ENCODE peak calls at places on chromosomes 4 and X, in seven cellular contexts. G, P, D, Y, Q, E and I are unnamed samples.

GRCh38 chr4:7769936-7770674 is 169.6 kb downstream of the AFAP1 start:
- DNase-seq in G (no peak), P (peak), D (no peak), Y (no peak), Q (peak), E (peak), I (peak)

GRCh38 chrX:11968991-11969390 is 169.3 kb upstream of the FRMPD4 start:
- DNase-seq in G (no peak), P (no peak), D (no peak), Y (no peak), Q (no peak), E (no peak), I (no peak)

GRCh38 chr4:47374477-47374876 is 89.0 kb downstream of the COMMD8 start:
- DNase-seq in G (no peak), P (no peak), D (no peak), Y (no peak), Q (no peak), E (no peak), I (no peak)

GRCh38 chr4:56757270-56757746 is 64.2 kb downstream of the SPINK2 start:
- DNase-seq in G (no peak), P (no peak), D (no peak), Y (no peak), Q (no peak), E (no peak), I (no peak)

GRCh38 chrX:151543706-151544105 is 19.8 kb upstream of the PASD1 start:
- DNase-seq in G (no peak), P (peak), D (no peak), Y (no peak), Q (no peak), E (no peak), I (no peak)

GRCh38 chr4:38154681-38155588 is 194.7 kb downstream of the PTTG2 start:
- DNase-seq in G (no peak), P (no peak), D (no peak), Y (no peak), Q (no peak), E (no peak), I (no peak)

GRCh38 chr4:68175562-68176155 is 46.0 kb upstream of the TMPRSS11F start:
- DNase-seq in G (peak), P (peak), D (peak), Y (peak), Q (no peak), E (peak), I (no peak)

GRCh38 chrX:18390941-18391538 is 34.4 kb upstream of the CDKL5 start:
- DNase-seq in G (peak), P (peak), D (peak), Y (peak), Q (peak), E (peak), I (peak)

GRCh38 chrX:100085851-100086250 is 324.2 kb downstream of the PCDH19 start:
- DNase-seq in G (no peak), P (no peak), D (no peak), Y (no peak), Q (no peak), E (no peak), I (no peak)

GRCh38 chr4:17597517-17597916 is 16.9 kb upstream of the MED28 start:
- DNase-seq in G (no peak), P (no peak), D (no peak), Y (no peak), Q (no peak), E (peak), I (peak)

GRCh38 chr4:121199742-121200561 is 35.8 kb upstream of the TNIP3 start:
- DNase-seq in G (no peak), P (no peak), D (no peak), Y (peak), Q (no peak), E (no peak), I (no peak)
- TF ChIP-seq JUND in G (no peak), P (no peak), D (no peak), Y (no peak), Q (no peak), E (no peak), I (no peak)

DNA sequence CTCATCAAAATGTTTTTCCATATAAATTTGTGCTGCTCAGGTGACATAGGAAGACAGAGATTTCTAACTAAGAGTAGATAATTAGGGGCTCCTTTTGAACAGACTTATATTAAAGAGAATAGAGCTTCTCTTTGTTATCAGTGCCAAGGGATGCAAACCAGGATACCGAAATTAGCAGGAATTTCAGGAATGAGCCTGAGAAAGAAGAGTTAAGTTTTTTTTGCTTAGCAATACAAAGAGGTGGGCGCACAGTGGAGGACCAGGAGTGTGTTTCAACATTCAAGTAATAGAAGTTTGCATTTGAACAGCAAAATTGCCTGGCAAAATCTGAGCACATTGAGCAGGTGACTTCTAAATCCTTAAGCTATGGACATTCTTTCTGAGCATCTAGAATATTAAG is 541.3 kb downstream of the GBA3 start:
- DNase-seq in G (no peak), P (no peak), D (no peak), Y (no peak), Q (no peak), E (no peak), I (no peak)
- TF ChIP-seq JUND in G (no peak), P (no peak), D (no peak), Y (no peak), Q (no peak), E (no peak), I (no peak)

GRCh38 chr4:165058676-165059075 is 5.0 kb downstream of the TRIM75 start:
- DNase-seq in G (no peak), P (no peak), D (no peak), Y (no peak), Q (no peak), E (no peak), I (no peak)

GRCh38 chr4:165055601-165056000 is 1.9 kb downstream of the TRIM75 start:
- DNase-seq in G (no peak), P (no peak), D (no peak), Y (no peak), Q (no peak), E (no peak), I (no peak)

GRCh38 chr4:165060938-165061337 is 7.3 kb downstream of the TRIM75 start:
- DNase-seq in G (no peak), P (no peak), D (no peak), Y (no peak), Q (no peak), E (no peak), I (peak)
- TF ChIP-seq JUND in G (no peak), P (no peak), D (no peak), Y (no peak), Q (no peak), E (no peak), I (no peak)

GRCh38 chr4:4766570-4766969 is 92.9 kb upstream of the MSX1 start:
- DNase-seq in G (no peak), P (no peak), D (no peak), Y (no peak), Q (no peak), E (no peak), I (no peak)
- TF ChIP-seq JUND in G (no peak), P (no peak), D (no peak), Y (no peak), Q (no peak), E (no peak), I (no peak)

GRCh38 chr4:114249561-114250356 is 270.3 kb upstream of the ARSJ start:
- DNase-seq in G (no peak), P (no peak), D (no peak), Y (no peak), Q (no peak), E (no peak), I (no peak)

GRCh38 chr4:114250439-114250891 is 271.0 kb upstream of the ARSJ start:
- DNase-seq in G (no peak), P (no peak), D (no peak), Y (no peak), Q (no peak), E (no peak), I (no peak)

GRCh38 chr4:114252499-114252898 is 273.1 kb upstream of the ARSJ start:
- DNase-seq in G (no peak), P (no peak), D (no peak), Y (no peak), Q (no peak), E (no peak), I (no peak)

GRCh38 chr4:114251020-114251419 is 271.6 kb upstream of the ARSJ start:
- DNase-seq in G (no peak), P (no peak), D (no peak), Y (no peak), Q (no peak), E (no peak), I (no peak)
- TF ChIP-seq JUND in G (no peak), P (no peak), D (no peak), Y (no peak), Q (no peak), E (no peak), I (no peak)

DNA sequence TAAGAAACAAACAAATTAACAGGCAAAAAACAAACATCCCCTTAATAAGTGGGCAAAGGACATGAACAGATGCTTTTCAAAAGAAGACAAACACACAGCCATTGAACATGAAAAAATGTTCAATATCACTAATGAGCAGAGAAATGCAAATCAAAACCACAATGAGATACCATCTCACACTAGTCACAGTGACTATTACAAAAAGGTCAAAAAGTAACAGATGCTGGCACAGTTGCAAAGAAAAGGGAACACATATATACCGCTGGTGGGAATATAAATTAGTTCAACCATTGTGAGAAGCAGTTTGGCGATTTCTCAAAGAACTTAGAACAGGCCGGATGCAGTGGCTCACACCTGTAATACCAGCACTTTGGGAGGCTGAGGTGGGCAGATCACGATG is 146.1 kb upstream of the NEIL3 start:
- DNase-seq in G (no peak), P (no peak), D (no peak), Y (no peak), Q (no peak), E (no peak), I (no peak)
- TF ChIP-seq JUND in G (no peak), P (no peak), D (no peak), Y (no peak), Q (no peak), E (no peak), I (no peak)

GRCh38 chr4:125140966-125141495 is 173.7 kb upstream of the FAT4 start:
- DNase-seq in G (no peak), P (no peak), D (no peak), Y (no peak), Q (no peak), E (peak), I (no peak)
- TF ChIP-seq JUND in G (no peak), P (no peak), D (no peak), Y (no peak), Q (no peak), E (peak), I (no peak)